ENCODE peak calls at places on chromosomes 2 and 18, in five cellular contexts. U is RPMI7951; A is thyroid gland; W is activated T-helper 1 cell treated with anti-CD3 and anti-CD28 coated beads, Interleukin-12 subunit alpha, Interleukin-12 subunit beta, Interleukin-2, Interleukin-4 antibody, amounts not matched to agents 30 ng/mL and 10 ng/mL and 1 ng/mL, durations not matched to agents 14 hours and 24 hours and 36 hours; X is M059J. V is an unnamed sample.

GRCh38 chr2:56325661-56326345 is 142.0 kb downstream of the CCDC85A start:
- DNase-seq in A (no peak), U (no peak), W (no peak), X (peak; percentile 26), V (no peak)

GRCh38 chr2:130967020-130967495 is 126.2 kb downstream of the FAM168B start:
- DNase-seq in W (no peak), U (no peak), X (no peak), A (no peak), V (no peak)

GRCh38 chr2:169080250-169081035 is 11.1 kb downstream of the DHRS9 start:
- DNase-seq in X (peak; percentile 64), A (no peak), U (no peak), W (no peak), V (peak; percentile 34)

GRCh38 chr2:240452471-240453256 is 17.2 kb downstream of the GPC1 start:
- DNase-seq in U (peak; percentile 60), A (peak; percentile 73), X (peak; percentile 49), W (no peak), V (no peak)

GRCh38 chr2:240873805-240874714 is 5.4 kb downstream of the AGXT start:
- DNase-seq in U (peak; percentile 67), A (no peak), W (no peak), X (no peak), V (no peak)

GRCh38 chr2:183614797-183615429 is 490.7 kb downstream of the NUP35 start:
- DNase-seq in U (peak; percentile 3), X (no peak), A (peak; percentile 81), W (no peak), V (no peak)

GRCh38 chr2:225010804-225011203 is 31.5 kb downstream of the DOCK10 start:
- DNase-seq in A (no peak), U (peak; percentile 80), W (no peak), X (peak; percentile 82), V (no peak)

GRCh38 chr2:11342561-11343343 is 1.7 kb downstream of the ROCK2 start:
- DNase-seq in A (peak; percentile 38), X (peak; percentile 81), U (peak; percentile 85), W (no peak), V (no peak)

GRCh38 chr2:108412995-108413726 is 35.4 kb downstream of the SULT1C4 start:
- DNase-seq in W (no peak), U (peak; percentile 99), A (no peak), X (peak; percentile 99), V (no peak)

GRCh38 chr2:231900486-231900942 is 25.7 kb downstream of the NPPC start:
- DNase-seq in W (peak; percentile 41), A (peak; percentile 59), X (peak; percentile 67), U (peak; percentile 64), V (peak; percentile 53)

GRCh38 chr2:173982918-173983317 is 17.7 kb upstream of the SP3 start:
- DNase-seq in W (no peak), A (peak; percentile 67), X (no peak), U (no peak), V (no peak)

GRCh38 chr18:2704541-2704940 is 49.0 kb downstream of the SMCHD1 start:
- DNase-seq in W (no peak), U (no peak), A (no peak), X (no peak), V (no peak)

GRCh38 chr2:33312389-33312788 is 164.1 kb upstream of the RASGRP3 start:
- DNase-seq in X (no peak), A (no peak), W (no peak), U (no peak), V (no peak)

GRCh38 chr2:240637116-240637900 is 12.0 kb downstream of the GPR35 start:
- DNase-seq in U (no peak), W (no peak), X (no peak), A (no peak), V (peak; percentile 28)

GRCh38 chr2:44941551-44942234 is at the start of gene SIX3:
- DNase-seq in A (no peak), W (peak; percentile 23), X (peak; percentile 38), U (peak; percentile 41), V (peak; percentile 74)

GRCh38 chr2:101803945-101804696 is 106.6 kb downstream of the MAP4K4 start:
- DNase-seq in U (no peak), W (no peak), A (no peak), X (no peak), V (no peak)

GRCh38 chr18:49560277-49561126 is 1.4 kb upstream of the LIPG start:
- DNase-seq in X (peak; percentile 35), W (no peak), A (peak; percentile 94), U (no peak), V (no peak)

GRCh38 chr2:217407466-217407865 is 547.6 kb upstream of the TNP1 start:
- DNase-seq in U (no peak), W (no peak), A (no peak), X (no peak), V (no peak)

GRCh38 chr2:10007440-10007839 is 35.9 kb upstream of the KLF11 start:
- DNase-seq in A (no peak), W (no peak), X (no peak), U (no peak), V (no peak)

GRCh38 chr2:118431586-118431985 is 343.3 kb downstream of the INSIG2 start:
- DNase-seq in A (no peak), U (no peak), X (no peak), W (no peak), V (no peak)

GRCh38 chr2:207765541-207765940 is 4.2 kb downstream of the FZD5 start:
- DNase-seq in A (peak; percentile 83), W (no peak), X (no peak), U (no peak), V (no peak)

GRCh38 chr2:99615247-99615771 is 125.5 kb upstream of the REV1 start:
- DNase-seq in X (peak; percentile 25), A (no peak), U (peak; percentile 22), W (no peak), V (no peak)

GRCh38 chr2:168034586-168034985 is 212.8 kb downstream of the STK39 start:
- DNase-seq in A (no peak), X (no peak), U (no peak), W (no peak), V (no peak)

GRCh38 chr2:55155764-55156221 is 76.3 kb downstream of the CLHC1 start:
- DNase-seq in X (peak; percentile 84), W (no peak), U (peak; percentile 68), A (no peak), V (no peak)

GRCh38 chr2:20156826-20157605 is 67.9 kb downstream of the SDC1 start:
- DNase-seq in U (peak; percentile 43), A (peak; percentile 56), W (no peak), X (peak; percentile 53), V (no peak)

GRCh38 chr2:196925768-196926561 is 542 bp downstream of the PGAP1 start:
- DNase-seq in X (peak; percentile 44), W (peak; percentile 14), A (peak; percentile 23), U (peak; percentile 33), V (no peak)

GRCh38 chr2:60152226-60152833 is 401.1 kb downstream of the BCL11A start:
- DNase-seq in A (no peak), X (no peak), W (no peak), U (peak; percentile 9), V (peak; percentile 54)

GRCh38 chr2:102050854-102051391 is 59.2 kb downstream of the IL1R2 start:
- DNase-seq in A (peak; percentile 92), U (peak; percentile 88), W (no peak), X (peak; percentile 65), V (no peak)

GRCh38 chr2:234677758-234678538 is 181.1 kb upstream of the ARL4C start:
- DNase-seq in W (no peak), U (peak; percentile 80), A (no peak), X (peak; percentile 82), V (no peak)

GRCh38 chr18:13374096-13374467 is 155.5 kb downstream of the LDLRAD4 start:
- DNase-seq in U (no peak), W (no peak), X (no peak), A (no peak), V (no peak)

GRCh38 chr2:231464576-231465540 is 574 bp upstream of the NCL start:
- DNase-seq in A (peak; percentile 98), U (peak; percentile 23), W (peak; percentile 95), X (no peak), V (peak; percentile 97)

GRCh38 chr2:165762723-165763122 is 31.3 kb downstream of the GALNT3 start:
- DNase-seq in A (peak; percentile 71), W (no peak), U (no peak), X (no peak), V (no peak)